ENCODE peak calls at places on chromosomes 1 and 21, in four cellular contexts. I, N, K and U are unnamed samples.

GRCh38 chr1:79161077-79161476 is 154.5 kb upstream of the ADGRL4 start:
- DNase-seq in I (no peak), N (no peak), K (no peak), U (no peak)

GRCh38 chr21:42313501-42313969 is 1.7 kb downstream of the TFF3 start:
- DNase-seq in I (no peak), N (no peak), K (no peak), U (peak; percentile 97)

GRCh38 chr21:22670148-22670547 is 1671.9 kb downstream of the NCAM2 start:
- DNase-seq in I (no peak), N (no peak), K (no peak), U (no peak)

GRCh38 chr1:209767706-209768105 is 11.9 kb downstream of the TRAF3IP3 start:
- DNase-seq in I (no peak), N (no peak), K (no peak), U (no peak)

GRCh38 chr1:242800521-242800920 is 276.0 kb upstream of the PLD5 start:
- DNase-seq in I (no peak), N (no peak), K (no peak), U (no peak)

GRCh38 chr21:21034046-21034445 is 35.8 kb downstream of the NCAM2 start:
- DNase-seq in I (no peak), N (no peak), K (no peak), U (no peak)

GRCh38 chr1:40627987-40628902 is 37.2 kb downstream of the RIMS3 start:
- DNase-seq in I (no peak), N (no peak), K (no peak), U (no peak)

GRCh38 chr1:63902844-63903589 is 129.2 kb downstream of the ROR1 start:
- DNase-seq in I (no peak), N (no peak), K (no peak), U (no peak)

GRCh38 chr1:52748119-52748518 is 21.9 kb downstream of the ZYG11B start:
- DNase-seq in I (peak; percentile 10), N (no peak), K (no peak), U (no peak)

GRCh38 chr1:29648798-29649374 is 412.6 kb downstream of the PTPRU start:
- DNase-seq in I (no peak), N (no peak), K (no peak), U (no peak)

GRCh38 chr1:83497563-83497962 is 501.4 kb downstream of the TTLL7 start:
- DNase-seq in I (peak; percentile 0), N (no peak), K (no peak), U (peak; percentile 6)

GRCh38 chr1:228464487-228464983 is 22.6 kb upstream of the RNF187 start:
- DNase-seq in I (peak; percentile 75), N (peak; percentile 80), K (peak; percentile 85), U (no peak)

GRCh38 chr1:94843846-94844245 is 23.7 kb downstream of the SLC44A3 start:
- DNase-seq in I (no peak), N (no peak), K (no peak), U (no peak)
- H3K27ac ChIP-seq in I (no peak overlapping the region), N (no peak overlapping the region), K (no peak overlapping the region), U (no peak overlapping the region)

GRCh38 chr1:244749230-244750016 is 86.0 kb upstream of the COX20 start:
- DNase-seq in I (no peak), N (no peak), K (no peak), U (peak; percentile 10)
- H3K27ac ChIP-seq in I (no peak overlapping the region), N (no peak overlapping the region), K (no peak overlapping the region), U (no peak overlapping the region)

DNA sequence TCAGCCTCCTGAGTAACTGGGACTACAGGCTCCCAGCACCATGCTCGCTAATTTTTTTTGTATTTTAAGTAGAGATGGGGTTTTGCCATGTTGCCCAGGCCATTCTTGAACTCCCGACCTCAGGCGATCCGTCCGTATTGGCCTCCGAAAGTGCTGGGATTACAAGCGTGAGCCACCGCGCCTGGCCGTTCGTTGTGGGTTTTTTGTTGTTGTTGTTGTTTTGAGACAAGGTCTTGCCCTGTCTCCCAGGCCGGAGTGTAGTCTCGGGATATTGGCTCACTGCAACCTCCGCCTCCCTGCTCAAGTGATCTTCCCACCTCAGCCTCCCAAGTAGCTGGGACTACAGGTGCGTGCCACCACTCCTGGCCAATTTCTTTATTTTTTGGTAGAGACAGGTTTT is 4.7 kb upstream of the INAVA start:
- DNase-seq in I (no peak), N (no peak), K (no peak), U (no peak)
- H3K27ac ChIP-seq in I (peak overlapping the region; percentile 100), N (no peak overlapping the region), K (no peak overlapping the region), U (no peak overlapping the region)

GRCh38 chr21:46243865-46244490 is 15.4 kb upstream of the LSS start:
- DNase-seq in I (no peak), N (no peak), K (no peak), U (no peak)
- H3K27ac ChIP-seq in I (no peak overlapping the region), N (no peak overlapping the region), K (no peak overlapping the region), U (no peak overlapping the region)

DNA sequence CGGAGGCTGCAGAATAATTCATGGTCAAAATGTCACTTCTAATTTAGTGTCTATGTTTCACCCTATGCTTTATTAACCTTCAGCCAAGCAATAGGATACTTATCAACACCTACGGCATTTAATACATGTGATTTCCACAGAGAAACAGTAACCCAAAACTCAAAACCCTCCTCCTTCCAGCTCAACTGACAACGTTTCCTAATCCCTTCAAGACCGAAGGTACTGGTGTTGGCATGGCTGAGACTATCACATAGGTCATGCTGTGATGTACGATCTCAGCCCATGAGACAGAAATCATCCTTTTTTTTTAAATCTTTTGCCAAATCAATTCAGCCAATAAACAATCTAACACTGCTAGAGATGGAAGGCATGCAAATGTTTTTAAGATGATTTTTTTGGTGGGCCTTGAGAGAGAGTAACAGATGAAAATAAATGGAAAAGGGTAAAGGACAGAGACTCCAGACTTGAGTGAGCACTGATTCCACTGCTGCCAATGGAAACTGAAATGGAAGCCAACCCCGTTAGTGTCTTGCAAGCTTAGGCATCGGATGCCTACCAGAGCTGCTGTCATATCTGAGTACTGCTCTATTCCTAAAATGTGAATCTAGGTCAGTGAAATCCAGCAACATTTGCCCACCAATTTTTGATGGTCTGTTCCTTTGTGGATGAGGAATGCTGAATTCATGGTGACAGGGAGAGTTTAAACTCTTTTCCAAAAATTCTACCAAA is 63.4 kb upstream of the BCL10 start:
- DNase-seq in I (no peak), N (no peak), K (no peak), U (no peak)
- H3K27ac ChIP-seq in I (peak overlapping the region; percentile 30), N (no peak overlapping the region), K (no peak overlapping the region), U (no peak overlapping the region)

DNA sequence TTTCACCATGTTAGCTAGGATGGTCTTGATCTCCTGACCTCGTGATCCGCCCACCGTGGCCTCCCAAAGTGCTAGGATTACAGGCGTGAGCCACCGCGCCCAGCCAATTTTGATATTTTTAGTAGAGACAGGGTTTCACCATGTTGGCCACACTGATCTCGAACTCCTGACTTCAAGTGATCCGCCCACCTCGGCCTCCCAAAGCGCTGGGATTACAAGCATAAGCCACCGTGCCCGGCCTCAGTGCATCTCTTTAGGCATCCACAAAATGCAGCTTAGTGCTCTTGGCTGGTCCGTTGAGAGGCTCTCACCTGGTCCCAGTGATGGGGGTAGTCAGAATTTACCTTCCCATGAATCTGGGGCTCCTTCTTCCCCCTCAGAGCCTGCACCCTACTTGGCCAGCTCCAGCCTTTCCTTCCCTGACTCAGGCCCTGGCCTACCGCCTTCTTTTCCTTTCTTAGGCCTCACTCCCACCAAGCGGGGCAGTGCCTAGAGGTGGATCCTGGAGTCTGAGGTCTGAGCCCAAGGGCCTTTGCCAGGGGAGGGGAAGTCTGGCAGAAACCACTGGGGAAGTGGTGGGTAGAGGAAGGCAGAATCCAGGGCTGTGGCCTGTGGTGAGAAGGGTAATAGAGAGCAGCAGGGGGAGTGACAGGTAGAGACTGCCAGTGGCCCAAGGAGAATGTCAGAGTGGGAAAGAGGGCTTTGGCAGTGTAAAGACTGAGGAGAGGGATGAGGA is 3.7 kb downstream of the LENEP start:
- DNase-seq in I (no peak), N (no peak), K (no peak), U (no peak)
- H3K27ac ChIP-seq in I (peak overlapping the region; percentile 21), N (no peak overlapping the region), K (no peak overlapping the region), U (no peak overlapping the region)

DNA sequence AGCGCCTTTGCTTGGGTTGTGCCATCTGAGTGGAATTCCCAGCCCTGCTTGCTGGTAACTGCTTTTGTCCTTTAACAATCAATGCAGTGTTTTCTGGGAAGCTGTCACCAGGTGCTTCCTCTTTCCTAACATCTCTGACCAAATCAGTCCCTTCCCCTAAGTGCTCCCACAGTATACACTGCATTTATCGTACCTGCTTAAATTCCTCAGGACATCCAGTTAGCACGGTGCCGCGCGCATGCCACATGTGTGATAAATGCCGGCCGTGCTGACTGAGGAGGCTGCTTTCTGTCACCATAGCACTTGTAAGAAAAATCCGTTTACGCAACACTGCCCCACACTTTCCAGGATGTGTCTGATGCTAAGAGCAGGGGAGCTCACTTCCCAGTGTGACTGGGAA is 115.4 kb downstream of the BCAR3 start:
- DNase-seq in I (no peak), N (no peak), K (no peak), U (no peak)
- H3K27ac ChIP-seq in I (no peak overlapping the region), N (peak overlapping the region; percentile 76), K (peak overlapping the region; percentile 2), U (no peak overlapping the region)

GRCh38 chr1:8665824-8666223 is 151.6 kb downstream of the RERE start:
- DNase-seq in I (no peak), N (no peak), K (no peak), U (no peak)

GRCh38 chr1:8666394-8667167 is 150.9 kb downstream of the RERE start:
- DNase-seq in I (no peak), N (no peak), K (no peak), U (no peak)

GRCh38 chr1:8669608-8670335 is 147.7 kb downstream of the RERE start:
- DNase-seq in I (no peak), N (no peak), K (no peak), U (no peak)

GRCh38 chr1:8670371-8670818 is 147.0 kb downstream of the RERE start:
- DNase-seq in I (no peak), N (no peak), K (no peak), U (no peak)

DNA sequence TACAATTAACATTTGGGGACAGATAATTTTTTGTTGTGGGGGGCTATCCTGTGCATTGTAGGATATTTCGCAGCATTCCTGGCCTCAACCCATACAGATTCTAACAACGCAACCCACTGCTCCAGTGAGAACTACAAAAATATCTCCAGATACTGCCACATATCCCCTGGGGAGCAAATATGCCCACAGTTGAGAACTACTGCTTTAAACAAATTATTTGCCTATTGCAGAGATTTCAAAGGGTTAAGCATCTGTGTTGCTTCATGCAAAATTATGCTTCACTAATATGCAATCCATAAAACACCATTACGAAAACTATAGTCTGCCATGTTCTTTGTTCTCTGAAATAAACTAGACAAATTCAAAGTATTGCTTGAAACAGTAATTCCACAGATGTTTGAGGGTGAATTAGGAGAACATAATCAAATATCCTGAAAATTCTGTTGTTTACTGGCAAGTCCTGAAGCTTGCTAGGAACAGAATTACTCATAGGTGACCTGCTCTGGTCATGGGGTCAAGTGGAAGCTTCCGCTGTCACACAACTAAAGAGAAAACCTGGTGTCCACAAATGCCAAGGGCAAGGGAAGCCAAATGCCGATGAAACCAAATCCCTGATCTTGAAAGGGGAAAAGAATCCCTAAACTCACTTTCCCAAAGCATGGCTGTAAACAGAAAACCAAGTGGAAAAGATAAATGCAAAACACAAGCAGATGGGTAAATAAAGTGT is 149.4 kb downstream of the RERE start:
- DNase-seq in I (no peak), N (no peak), K (no peak), U (no peak)
- H3K27ac ChIP-seq in I (no peak overlapping the region), N (no peak overlapping the region), K (no peak overlapping the region), U (no peak overlapping the region)